ENCODE peak calls at places on chromosomes 12 and 14, in seven cellular contexts. N is MCF 10A, K is T-cell, I is esophagus squamous epithelium, R is germinal center, U is ovary, F is heart left ventricle. S is an unnamed sample.

GRCh38 chr14:101108579-101109346 is 205.2 kb upstream of the RTL1 start:
- DNase-seq in N (no peak), K (no peak), I (no peak), R (no peak), U (no peak), F (no peak), S (peak; percentile 60)

GRCh38 chr12:95820096-95820703 is 29.6 kb upstream of the NTN4 start:
- DNase-seq in N (peak; percentile 73), K (no peak), I (no peak), R (no peak), U (peak; percentile 35), F (no peak), S (no peak)

GRCh38 chr14:49946320-49947141 is 53.6 kb downstream of the ARF6 start:
- DNase-seq in N (peak; percentile 72), K (peak; percentile 19), I (no peak), R (no peak), U (no peak), F (no peak), S (no peak)

GRCh38 chr14:56666716-56667115 is 87.1 kb downstream of the TMEM260 start:
- DNase-seq in N (peak; percentile 38), K (no peak), I (no peak), R (no peak), U (no peak), F (no peak), S (no peak)

GRCh38 chr14:74364271-74364880 is 16.1 kb downstream of the VRTN start:
- DNase-seq in N (no peak), K (no peak), I (no peak), R (no peak), U (no peak), F (no peak), S (no peak)

GRCh38 chr12:109779382-109779781 is 53.8 kb downstream of the TRPV4 start:
- DNase-seq in N (no peak), K (no peak), I (no peak), R (no peak), U (no peak), F (no peak), S (no peak)

GRCh38 chr14:100621806-100622205 is 34.6 kb upstream of the BEGAIN start:
- DNase-seq in N (peak; percentile 34), K (no peak), I (no peak), R (no peak), U (no peak), F (no peak), S (no peak)

GRCh38 chr12:203462-204260 is 10.3 kb downstream of the SLC6A12 start:
- DNase-seq in N (no peak), K (no peak), I (no peak), R (no peak), U (peak; percentile 50), F (no peak), S (no peak)

GRCh38 chr12:126093911-126094310 is 1028.7 kb downstream of the AACS start:
- DNase-seq in N (peak; percentile 44), K (no peak), I (no peak), R (no peak), U (no peak), F (no peak), S (no peak)

GRCh38 chr12:82818276-82819035 is 131.8 kb downstream of the TMTC2 start:
- DNase-seq in N (no peak), K (no peak), I (no peak), R (no peak), U (no peak), F (no peak), S (no peak)

GRCh38 chr14:21040370-21040925 is 1.7 kb upstream of the RNASE7 start:
- DNase-seq in N (no peak), K (no peak), I (no peak), R (no peak), U (no peak), F (no peak), S (no peak)